ENCODE peak calls at places on chromosomes 2 and 18, in ten cellular contexts. M, B, J, Y, L, T, Z, C, A and N are unnamed samples.

GRCh38 chr18:44736664-44737063 is 56.0 kb downstream of the SETBP1 start:
- DNase-seq in Z (no peak), J (no peak), B (no peak), T (no peak), Y (no peak), A (no peak), L (no peak), C (no peak), M (no peak), N (no peak)

GRCh38 chr2:75607988-75608683 is 38.4 kb upstream of the MRPL19 start:
- DNase-seq in T (no peak), J (no peak), B (no peak), M (no peak), L (no peak), Z (no peak), A (no peak), C (peak), Y (no peak), N (no peak)

GRCh38 chr18:70536370-70537062 is 247.7 kb downstream of the SOCS6 start:
- DNase-seq in Z (no peak), M (no peak), Y (no peak), A (no peak), J (no peak), T (no peak), C (no peak), B (no peak), L (no peak), N (no peak)

GRCh38 chr2:107932986-107933385 is 53.3 kb upstream of the SLC5A7 start:
- DNase-seq in Y (no peak), M (no peak), Z (no peak), C (peak), B (no peak), A (no peak), T (no peak), J (no peak), L (no peak), N (peak)

GRCh38 chr2:106572541-106573148 is 85.5 kb downstream of the CD8B2 start:
- DNase-seq in J (no peak), Y (no peak), B (no peak), L (no peak), C (peak), M (peak), A (no peak), T (no peak), Z (no peak), N (no peak)

GRCh38 chr2:238852186-238852869 is 4.4 kb downstream of the TWIST2 start:
- DNase-seq in J (no peak), A (no peak), Z (no peak), L (no peak), C (no peak), M (no peak), B (no peak), Y (no peak), T (no peak), N (no peak)

GRCh38 chr18:42113529-42114191 is 158.6 kb downstream of the PIK3C3 start:
- DNase-seq in B (no peak), L (no peak), M (no peak), A (no peak), C (peak), T (no peak), J (peak), Y (no peak), Z (no peak), N (peak)

GRCh38 chr2:100747551-100747950 is 72.4 kb upstream of the NPAS2 start:
- DNase-seq in T (no peak), Z (no peak), L (no peak), J (no peak), C (peak), Y (no peak), B (no peak), A (no peak), M (no peak), N (no peak)

GRCh38 chr2:144348846-144349245 is 171.1 kb downstream of the ZEB2 start:
- DNase-seq in J (no peak), B (no peak), Y (no peak), Z (no peak), T (no peak), A (no peak), M (no peak), C (no peak), L (no peak), N (no peak)

GRCh38 chr2:64601785-64602391 is 51.8 kb downstream of the SERTAD2 start:
- DNase-seq in Z (no peak), T (no peak), B (no peak), C (no peak), Y (no peak), J (no peak), L (no peak), M (no peak), A (no peak), N (no peak)

GRCh38 chr18:22844184-22844583 is 88.9 kb upstream of the RBBP8 start:
- DNase-seq in M (no peak), L (no peak), T (no peak), Y (no peak), J (no peak), C (no peak), B (no peak), A (no peak), Z (no peak), N (no peak)

GRCh38 chr2:109066501-109066900 is 62.5 kb upstream of the SH3RF3 start:
- DNase-seq in T (no peak), B (no peak), A (peak), J (no peak), C (no peak), L (no peak), Z (no peak), M (peak), Y (no peak), N (no peak)

GRCh38 chr2:107595749-107596148 is 230.9 kb upstream of the RGPD4 start:
- DNase-seq in L (no peak), Y (no peak), J (no peak), C (peak), M (no peak), T (no peak), A (no peak), B (no peak), Z (no peak), N (no peak)

GRCh38 chr18:76476665-76477561 is 18.1 kb downstream of the ZNF516 start:
- DNase-seq in J (peak), A (no peak), B (no peak), Z (no peak), T (no peak), M (no peak), C (peak), L (no peak), Y (no peak), N (peak)

GRCh38 chr18:39958876-39959275 is 1996.2 kb upstream of the PIK3C3 start:
- DNase-seq in T (no peak), A (no peak), C (peak), Z (no peak), L (no peak), Y (no peak), B (no peak), J (no peak), M (no peak), N (no peak)